ENCODE peak calls at places on chromosomes 1 and 21, in seven cellular contexts. E is CD8-positive, alpha-beta memory T cell; V is neuronal stem cell; O is IMR-90; A is lung; Z is lower lobe of right lung; Q is psoas muscle. R is an unnamed sample.

GRCh38 chr1:107138166-107138565 is 2.7 kb upstream of the NTNG1 start:
- DNase-seq in E (no peak), V (no peak), O (no peak), A (no peak), Z (no peak), Q (no peak), R (no peak)

GRCh38 chr1:165895451-165895871 is 68.0 kb downstream of the UCK2 start:
- DNase-seq in E (no peak), V (no peak), O (peak; percentile 80), A (no peak), Z (no peak), Q (no peak), R (no peak)

GRCh38 chr1:2314297-2314802 is 77.0 kb downstream of the MORN1 start:
- DNase-seq in E (peak; percentile 43), V (peak; percentile 73), O (peak; percentile 36), A (peak; percentile 63), Z (peak; percentile 79), Q (peak; percentile 83), R (no peak)

GRCh38 chr1:43415901-43416300 is 26.2 kb downstream of the SZT2 start:
- DNase-seq in E (no peak), V (no peak), O (no peak), A (no peak), Z (no peak), Q (no peak), R (no peak)

GRCh38 chr1:18926315-18927081 is 24.1 kb upstream of the ALDH4A1 start:
- DNase-seq in E (peak; percentile 75), V (no peak), O (peak; percentile 96), A (peak; percentile 65), Z (no peak), Q (peak; percentile 78), R (no peak)

GRCh38 chr21:25331286-25331685 is 276.0 kb downstream of the MRPL39 start:
- DNase-seq in E (no peak), V (no peak), O (no peak), A (no peak), Z (no peak), Q (no peak), R (no peak)

GRCh38 chr21:26351661-26352060 is 181.1 kb upstream of the APP start:
- DNase-seq in E (no peak), V (no peak), O (no peak), A (no peak), Z (no peak), Q (no peak), R (no peak)

GRCh38 chr1:213720032-213720431 is 267.7 kb upstream of the PROX1 start:
- DNase-seq in E (no peak), V (no peak), O (no peak), A (no peak), Z (no peak), Q (no peak), R (no peak)

GRCh38 chr1:182869241-182869666 is 30.1 kb downstream of the DHX9 start:
- DNase-seq in E (no peak), V (peak; percentile 57), O (no peak), A (no peak), Z (no peak), Q (no peak), R (no peak)

GRCh38 chr1:56508523-56508983 is 70.8 kb downstream of the PLPP3 start:
- DNase-seq in E (no peak), V (no peak), O (peak; percentile 53), A (peak; percentile 52), Z (peak; percentile 54), Q (peak; percentile 76), R (no peak)

GRCh38 chr1:115655916-115656315 is 14.1 kb downstream of the VANGL1 start:
- DNase-seq in E (no peak), V (no peak), O (no peak), A (no peak), Z (no peak), Q (no peak), R (no peak)

GRCh38 chr1:228544921-228545591 is 57.9 kb downstream of the RNF187 start:
- DNase-seq in E (no peak), V (no peak), O (no peak), A (no peak), Z (no peak), Q (no peak), R (no peak)

GRCh38 chr1:160841079-160841478 is 21.6 kb downstream of the CD244 start:
- DNase-seq in E (no peak), V (no peak), O (no peak), A (no peak), Z (no peak), Q (no peak), R (no peak)

GRCh38 chr21:35197191-35197590 is 148.1 kb upstream of the RUNX1 start:
- DNase-seq in E (no peak), V (no peak), O (peak; percentile 64), A (no peak), Z (no peak), Q (no peak), R (no peak)

GRCh38 chr1:159854101-159854692 is 8.3 kb downstream of the VSIG8 start:
- DNase-seq in E (no peak), V (peak; percentile 45), O (no peak), A (peak; percentile 80), Z (peak; percentile 89), Q (peak; percentile 73), R (peak; percentile 28)

DNA sequence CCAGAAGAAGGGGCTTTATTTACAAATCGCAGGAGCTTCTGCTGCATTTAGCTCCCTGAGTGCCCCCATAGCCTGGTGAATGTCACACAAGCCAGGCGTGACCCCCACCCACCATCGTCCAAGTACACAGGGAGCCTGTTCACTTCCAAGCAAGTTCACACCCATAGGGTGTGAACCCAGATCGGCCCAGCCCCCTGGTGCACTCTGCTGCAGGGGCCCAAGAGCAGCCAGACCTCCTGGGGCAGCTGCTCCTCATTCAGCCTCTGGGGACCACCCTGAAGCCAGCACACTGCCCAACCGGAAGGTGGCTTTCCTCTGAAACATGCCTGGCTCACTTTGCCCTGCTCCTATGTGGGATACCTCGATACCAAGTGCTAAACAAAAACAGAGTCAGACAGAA is 95.8 kb downstream of the PDE9A start:
- DNase-seq in E (no peak), V (no peak), O (no peak), A (no peak), Z (no peak), Q (no peak), R (no peak)
- H3K27ac ChIP-seq in E (no peak overlapping the region), V (no peak overlapping the region), O (no peak overlapping the region), A (no peak overlapping the region), Z (no peak overlapping the region), Q (no peak overlapping the region), R (no peak overlapping the region)

DNA sequence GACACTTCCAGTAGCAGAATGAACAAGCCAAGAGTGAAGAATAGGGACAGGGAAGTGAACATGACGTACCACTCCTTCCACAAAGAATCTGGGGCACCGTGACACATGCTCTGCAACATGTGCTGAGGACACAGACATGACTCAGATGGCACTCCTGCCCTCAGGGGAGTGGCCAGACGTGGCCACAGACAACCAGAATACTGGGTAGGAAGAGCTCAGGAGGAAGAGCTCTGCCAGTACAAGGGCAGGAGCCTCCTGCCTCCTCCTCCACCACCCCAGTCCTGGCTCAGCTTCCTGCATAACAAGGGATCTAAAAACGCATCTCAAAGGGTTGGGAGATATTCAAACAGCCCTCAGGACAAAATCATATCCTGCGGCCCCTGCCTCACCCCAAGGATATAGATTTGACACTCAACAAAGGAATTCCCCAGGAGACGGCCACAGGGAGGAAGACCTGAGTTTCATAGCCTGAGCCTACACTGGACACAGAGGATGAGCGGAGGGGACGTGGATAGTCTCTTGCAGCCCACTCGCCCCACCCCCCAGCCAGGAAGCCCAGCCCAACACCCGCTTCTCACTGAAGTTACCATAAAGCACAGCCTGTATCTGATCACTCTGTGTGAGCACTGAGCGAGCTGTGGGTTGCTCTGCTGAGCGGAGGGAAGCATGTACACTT is 102.3 kb downstream of the TRABD2B start:
- DNase-seq in E (no peak), V (no peak), O (peak; percentile 4), A (peak; percentile 45), Z (no peak), Q (no peak), R (no peak)
- H3K27ac ChIP-seq in E (no peak overlapping the region), V (no peak overlapping the region), O (no peak overlapping the region), A (no peak overlapping the region), Z (no peak overlapping the region), Q (no peak overlapping the region), R (no peak overlapping the region)

GRCh38 chr1:76957961-76958360 is 90.7 kb downstream of the ST6GALNAC5 start:
- DNase-seq in E (no peak), V (no peak), O (no peak), A (no peak), Z (no peak), Q (no peak), R (no peak)

GRCh38 chr1:76958808-76959207 is 91.5 kb downstream of the ST6GALNAC5 start:
- DNase-seq in E (no peak), V (no peak), O (no peak), A (no peak), Z (no peak), Q (no peak), R (no peak)

GRCh38 chr1:76959581-76959980 is 92.3 kb downstream of the ST6GALNAC5 start:
- DNase-seq in E (no peak), V (no peak), O (no peak), A (no peak), Z (no peak), Q (no peak), R (no peak)

GRCh38 chr1:76951185-76951584 is 83.9 kb downstream of the ST6GALNAC5 start:
- DNase-seq in E (no peak), V (no peak), O (no peak), A (no peak), Z (no peak), Q (no peak), R (no peak)

DNA sequence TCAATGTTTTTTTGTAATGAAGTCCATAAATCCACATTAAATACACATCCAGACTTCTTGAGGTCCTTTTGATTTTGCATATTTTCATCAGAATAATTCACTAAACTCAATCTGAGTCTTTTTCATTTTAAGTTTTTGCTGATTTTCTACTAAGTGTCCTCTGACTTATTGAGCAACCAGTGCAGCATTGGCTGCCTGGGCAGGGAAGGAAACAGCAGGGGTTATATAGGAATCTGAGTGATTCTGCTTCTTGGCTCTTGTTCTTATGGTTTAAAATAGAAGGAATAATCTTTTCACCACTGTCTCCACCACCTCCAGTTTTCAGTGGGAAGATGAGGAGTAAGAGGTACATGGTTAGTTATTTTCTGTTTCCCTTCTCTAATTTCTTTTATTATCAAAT is 88.4 kb downstream of the ST6GALNAC5 start:
- DNase-seq in E (no peak), V (no peak), O (peak; percentile 13), A (no peak), Z (no peak), Q (no peak), R (no peak)
- H3K27ac ChIP-seq in E (no peak overlapping the region), V (no peak overlapping the region), O (no peak overlapping the region), A (no peak overlapping the region), Z (no peak overlapping the region), Q (no peak overlapping the region), R (no peak overlapping the region)

GRCh38 chr1:64867266-64867665 is 99.1 kb downstream of the JAK1 start:
- DNase-seq in E (no peak), V (no peak), O (peak; percentile 9), A (no peak), Z (no peak), Q (no peak), R (no peak)

GRCh38 chr1:64866689-64867088 is 99.7 kb downstream of the JAK1 start:
- DNase-seq in E (no peak), V (no peak), O (peak; percentile 43), A (no peak), Z (no peak), Q (no peak), R (no peak)

GRCh38 chr1:64861611-64862010 is 104.7 kb downstream of the JAK1 start:
- DNase-seq in E (no peak), V (peak; percentile 26), O (peak; percentile 17), A (peak; percentile 35), Z (no peak), Q (no peak), R (no peak)

GRCh38 chr1:64865105-64865757 is 101.1 kb downstream of the JAK1 start:
- DNase-seq in E (no peak), V (no peak), O (no peak), A (no peak), Z (no peak), Q (no peak), R (no peak)

GRCh38 chr1:64864018-64864945 is 102.1 kb downstream of the JAK1 start:
- DNase-seq in E (peak; percentile 49), V (no peak), O (no peak), A (peak; percentile 65), Z (peak; percentile 81), Q (peak; percentile 81), R (no peak)
- H3K27ac ChIP-seq in E (peak overlapping the region; percentile 55), V (no peak overlapping the region), O (no peak overlapping the region), A (peak overlapping the region; percentile 28), Z (peak overlapping the region; percentile 51), Q (peak overlapping the region; percentile 19), R (no peak overlapping the region)

R was measured in substantia nigra.